ENCODE peak calls at places on chromosome 20, in seven cellular contexts. One of them, this sample, is unnamed.

GRCh38 chr20:47701612-47702011 is 83.7 kb downstream of the SULF2 start:
- DNase-seq in HCT116: no peak
- DNase-seq in HepG2: no peak
- DNase-seq in K562: no peak
- DNase-seq in Panc1: no peak
- DNase-seq in SK-N-SH: no peak
- DNase-seq in H1: no peak
- DNase-seq in this sample: no peak

GRCh38 chr20:63058696-63059335 is 52.1 kb upstream of the BHLHE23 start:
- DNase-seq in SK-N-SH: no peak
- DNase-seq in Panc1: no peak
- DNase-seq in K562: peak; percentile 24
- DNase-seq in HCT116: no peak
- DNase-seq in HepG2: no peak
- DNase-seq in H1: peak; percentile 45
- DNase-seq in this sample: no peak

GRCh38 chr20:51164732-51165530 is 142.0 kb upstream of the KCNG1 start:
- DNase-seq in HCT116: no peak
- DNase-seq in H1: peak; percentile 32
- DNase-seq in HepG2: no peak
- DNase-seq in SK-N-SH: no peak
- DNase-seq in Panc1: no peak
- DNase-seq in K562: no peak
- DNase-seq in this sample: no peak

GRCh38 chr20:2872304-2873009 is 824 bp upstream of the PTPRA start:
- DNase-seq in HCT116: no peak
- DNase-seq in K562: peak; percentile 89
- DNase-seq in SK-N-SH: peak; percentile 79
- DNase-seq in HepG2: peak; percentile 63
- DNase-seq in H1: peak; percentile 86
- DNase-seq in Panc1: no peak
- DNase-seq in this sample: peak; percentile 20

GRCh38 chr20:60056345-60057122 is 98.3 kb downstream of the CDH26 start:
- DNase-seq in H1: no peak
- DNase-seq in K562: no peak
- DNase-seq in HepG2: no peak
- DNase-seq in HCT116: no peak
- DNase-seq in Panc1: no peak
- DNase-seq in SK-N-SH: no peak
- DNase-seq in this sample: no peak

GRCh38 chr20:33419140-33419974 is 18.0 kb upstream of the CDK5RAP1 start:
- DNase-seq in Panc1: no peak
- DNase-seq in HCT116: no peak
- DNase-seq in H1: no peak
- DNase-seq in HepG2: no peak
- DNase-seq in K562: peak; percentile 95
- DNase-seq in SK-N-SH: peak; percentile 39
- DNase-seq in this sample: no peak

GRCh38 chr20:20184711-20185110 is 132.4 kb downstream of the CFAP61 start:
- DNase-seq in HCT116: no peak
- DNase-seq in Panc1: no peak
- DNase-seq in H1: no peak
- DNase-seq in K562: no peak
- DNase-seq in SK-N-SH: no peak
- DNase-seq in HepG2: no peak
- DNase-seq in this sample: no peak

GRCh38 chr20:31962741-31963140 is 5.2 kb upstream of the XKR7 start:
- DNase-seq in Panc1: no peak
- DNase-seq in SK-N-SH: peak; percentile 48
- DNase-seq in K562: no peak
- DNase-seq in HepG2: no peak
- DNase-seq in H1: no peak
- DNase-seq in HCT116: no peak
- DNase-seq in this sample: no peak

GRCh38 chr20:37796121-37796520 is 102.3 kb downstream of the CTNNBL1 start:
- DNase-seq in K562: no peak
- DNase-seq in SK-N-SH: no peak
- DNase-seq in HCT116: no peak
- DNase-seq in HepG2: no peak
- DNase-seq in H1: no peak
- DNase-seq in Panc1: no peak
- DNase-seq in this sample: no peak

GRCh38 chr20:2663887-2664719 is at the start of gene IDH3B:
- DNase-seq in HCT116: peak; percentile 71
- DNase-seq in K562: peak; percentile 90
- DNase-seq in H1: peak; percentile 94
- DNase-seq in SK-N-SH: peak; percentile 90
- DNase-seq in HepG2: peak; percentile 96
- DNase-seq in Panc1: no peak
- DNase-seq in this sample: no peak

GRCh38 chr20:52217689-52218395 is 26.3 kb upstream of the ZFP64 start:
- DNase-seq in K562: no peak
- DNase-seq in SK-N-SH: no peak
- DNase-seq in HCT116: no peak
- DNase-seq in HepG2: no peak
- DNase-seq in Panc1: no peak
- DNase-seq in H1: no peak
- DNase-seq in this sample: no peak

GRCh38 chr20:16111132-16111852 is 462.0 kb downstream of the KIF16B start:
- DNase-seq in HepG2: no peak
- DNase-seq in Panc1: no peak
- DNase-seq in K562: no peak
- DNase-seq in HCT116: no peak
- DNase-seq in H1: no peak
- DNase-seq in SK-N-SH: no peak
- DNase-seq in this sample: no peak

GRCh38 chr20:55103188-55103587 is 627.8 kb downstream of the DOK5 start:
- DNase-seq in H1: no peak
- DNase-seq in HCT116: no peak
- DNase-seq in HepG2: no peak
- DNase-seq in Panc1: no peak
- DNase-seq in SK-N-SH: no peak
- DNase-seq in K562: peak; percentile 88
- DNase-seq in this sample: no peak

GRCh38 chr20:1820137-1821074 is 74.8 kb upstream of the SIRPA start:
- DNase-seq in HepG2: no peak
- DNase-seq in SK-N-SH: no peak
- DNase-seq in HCT116: no peak
- DNase-seq in K562: no peak
- DNase-seq in Panc1: no peak
- DNase-seq in H1: no peak
- DNase-seq in this sample: no peak

GRCh38 chr20:3889489-3890409 is 562 bp downstream of the PANK2 start:
- DNase-seq in Panc1: no peak
- DNase-seq in K562: peak; percentile 69
- DNase-seq in SK-N-SH: peak; percentile 81
- DNase-seq in HCT116: no peak
- DNase-seq in H1: peak; percentile 53
- DNase-seq in HepG2: peak; percentile 33
- DNase-seq in this sample: no peak

GRCh38 chr20:48456361-48457184 is 371.2 kb downstream of the PREX1 start:
- DNase-seq in HCT116: no peak
- DNase-seq in Panc1: no peak
- DNase-seq in SK-N-SH: no peak
- DNase-seq in H1: no peak
- DNase-seq in HepG2: no peak
- DNase-seq in K562: no peak
- DNase-seq in this sample: peak; percentile 37

GRCh38 chr20:42277203-42277602 is 659.0 kb upstream of the CHD6 start:
- DNase-seq in HCT116: no peak
- DNase-seq in H1: no peak
- DNase-seq in Panc1: no peak
- DNase-seq in HepG2: no peak
- DNase-seq in K562: no peak
- DNase-seq in SK-N-SH: peak; percentile 31
- DNase-seq in this sample: no peak

GRCh38 chr20:24543741-24544140 is 74.3 kb downstream of the SYNDIG1 start:
- DNase-seq in H1: no peak
- DNase-seq in HCT116: no peak
- DNase-seq in SK-N-SH: no peak
- DNase-seq in K562: no peak
- DNase-seq in Panc1: no peak
- DNase-seq in HepG2: no peak
- DNase-seq in this sample: no peak
- TF ChIP-seq SIN3A in H1: no peak
- TF ChIP-seq SIN3A in HCT116: no peak
- TF ChIP-seq SIN3A in SK-N-SH: no peak
- TF ChIP-seq SIN3A in K562: no peak
- TF ChIP-seq SIN3A in Panc1: no peak
- TF ChIP-seq SIN3A in HepG2: no peak
- TF ChIP-seq SIN3A in this sample: no peak

GRCh38 chr20:654427-654770 is 1.4 kb upstream of the SRXN1 start:
- DNase-seq in SK-N-SH: no peak
- DNase-seq in HCT116: no peak
- DNase-seq in Panc1: no peak
- DNase-seq in HepG2: no peak
- DNase-seq in K562: no peak
- DNase-seq in H1: no peak
- DNase-seq in this sample: no peak
- TF ChIP-seq SIN3A in SK-N-SH: no peak
- TF ChIP-seq SIN3A in HCT116: no peak
- TF ChIP-seq SIN3A in Panc1: no peak
- TF ChIP-seq SIN3A in HepG2: no peak
- TF ChIP-seq SIN3A in K562: no peak
- TF ChIP-seq SIN3A in H1: no peak
- TF ChIP-seq SIN3A in this sample: no peak

GRCh38 chr20:17995967-17996819 is 27.4 kb downstream of the MGME1 start:
- DNase-seq in Panc1: no peak
- DNase-seq in K562: peak; percentile 55
- DNase-seq in H1: no peak
- DNase-seq in HepG2: peak; percentile 70
- DNase-seq in HCT116: peak; percentile 26
- DNase-seq in SK-N-SH: peak; percentile 75
- DNase-seq in this sample: no peak

GRCh38 chr20:17992847-17993508 is 24.2 kb downstream of the MGME1 start:
- DNase-seq in K562: no peak
- DNase-seq in HepG2: no peak
- DNase-seq in Panc1: no peak
- DNase-seq in HCT116: no peak
- DNase-seq in SK-N-SH: no peak
- DNase-seq in H1: no peak
- DNase-seq in this sample: no peak

GRCh38 chr20:17993546-17993945 is 24.7 kb downstream of the MGME1 start:
- DNase-seq in K562: no peak
- DNase-seq in Panc1: no peak
- DNase-seq in HepG2: no peak
- DNase-seq in SK-N-SH: no peak
- DNase-seq in H1: no peak
- DNase-seq in HCT116: no peak
- DNase-seq in this sample: no peak

GRCh38 chr20:17990278-17990972 is 21.6 kb downstream of the MGME1 start:
- DNase-seq in Panc1: no peak
- DNase-seq in HCT116: no peak
- DNase-seq in K562: no peak
- DNase-seq in H1: no peak
- DNase-seq in SK-N-SH: no peak
- DNase-seq in HepG2: no peak
- DNase-seq in this sample: no peak

GRCh38 chr20:17992224-17992637 is 23.4 kb downstream of the MGME1 start:
- DNase-seq in HepG2: no peak
- DNase-seq in Panc1: no peak
- DNase-seq in H1: no peak
- DNase-seq in SK-N-SH: no peak
- DNase-seq in HCT116: no peak
- DNase-seq in K562: no peak
- DNase-seq in this sample: peak; percentile 44
- TF ChIP-seq SIN3A in HepG2: no peak
- TF ChIP-seq SIN3A in Panc1: no peak
- TF ChIP-seq SIN3A in H1: no peak
- TF ChIP-seq SIN3A in SK-N-SH: no peak
- TF ChIP-seq SIN3A in HCT116: no peak
- TF ChIP-seq SIN3A in K562: no peak
- TF ChIP-seq SIN3A in this sample: no peak

GRCh38 chr20:58593880-58594473 is 57.1 kb upstream of the STX16 start:
- DNase-seq in HCT116: no peak
- DNase-seq in Panc1: no peak
- DNase-seq in H1: no peak
- DNase-seq in HepG2: no peak
- DNase-seq in K562: no peak
- DNase-seq in SK-N-SH: no peak
- DNase-seq in this sample: no peak
- TF ChIP-seq SIN3A in HCT116: no peak
- TF ChIP-seq SIN3A in Panc1: no peak
- TF ChIP-seq SIN3A in H1: no peak
- TF ChIP-seq SIN3A in HepG2: no peak
- TF ChIP-seq SIN3A in K562: no peak
- TF ChIP-seq SIN3A in SK-N-SH: no peak
- TF ChIP-seq SIN3A in this sample: no peak

GRCh38 chr20:57264908-57265648 is 1.4 kb downstream of the BMP7 start:
- DNase-seq in SK-N-SH: peak; percentile 63
- DNase-seq in HCT116: no peak
- DNase-seq in HepG2: no peak
- DNase-seq in K562: no peak
- DNase-seq in Panc1: no peak
- DNase-seq in H1: peak; percentile 82
- DNase-seq in this sample: no peak
- TF ChIP-seq SIN3A in SK-N-SH: no peak
- TF ChIP-seq SIN3A in HCT116: no peak
- TF ChIP-seq SIN3A in HepG2: no peak
- TF ChIP-seq SIN3A in K562: no peak
- TF ChIP-seq SIN3A in Panc1: no peak
- TF ChIP-seq SIN3A in H1: no peak
- TF ChIP-seq SIN3A in this sample: no peak

DNA sequence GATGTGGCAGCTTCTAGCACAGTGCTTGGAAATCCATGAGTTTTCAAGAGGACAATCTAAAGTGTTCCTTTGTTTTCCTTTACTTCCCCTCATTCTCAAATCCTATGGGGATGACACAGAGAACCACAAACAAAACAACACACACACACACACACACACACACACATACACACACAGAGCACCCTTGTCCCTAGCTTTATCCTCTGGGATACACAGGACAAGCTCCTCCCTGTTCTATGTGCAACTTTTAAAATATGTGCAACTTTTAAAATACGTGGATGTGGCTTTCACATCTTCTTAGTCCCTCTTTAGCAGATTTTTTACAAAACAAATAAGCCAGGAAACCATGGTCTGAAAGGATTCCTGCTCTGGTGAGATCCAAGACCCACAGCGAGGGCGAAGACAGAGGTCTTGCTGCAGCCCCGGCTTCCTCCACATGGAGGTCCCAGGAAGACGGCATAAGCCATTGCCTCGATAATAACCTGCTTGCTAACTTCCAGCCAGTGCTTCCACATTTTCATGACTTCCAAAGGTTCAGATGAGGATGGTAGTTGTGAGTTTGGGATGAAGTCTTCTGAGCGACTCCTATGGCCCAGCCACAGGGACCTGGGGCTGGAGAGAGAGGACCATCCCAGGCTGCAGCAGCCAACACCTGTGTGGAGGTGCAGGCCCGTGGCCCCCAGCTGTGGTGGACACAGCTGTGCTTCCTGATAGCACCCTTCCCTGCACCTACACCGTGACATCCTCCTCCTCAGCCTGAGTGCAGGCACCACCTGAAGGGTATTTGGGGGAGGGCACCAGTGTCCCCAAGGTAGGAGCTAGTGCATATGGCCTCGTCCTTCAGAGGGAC is 62.8 kb upstream of the CD93 start:
- DNase-seq in HepG2: no peak
- DNase-seq in H1: peak; percentile 16
- DNase-seq in HCT116: no peak
- DNase-seq in SK-N-SH: no peak
- DNase-seq in Panc1: no peak
- DNase-seq in K562: peak; percentile 57
- DNase-seq in this sample: no peak
- TF ChIP-seq SIN3A in HepG2: no peak
- TF ChIP-seq SIN3A in H1: no peak
- TF ChIP-seq SIN3A in HCT116: no peak
- TF ChIP-seq SIN3A in SK-N-SH: no peak
- TF ChIP-seq SIN3A in Panc1: no peak
- TF ChIP-seq SIN3A in K562: no peak
- TF ChIP-seq SIN3A in this sample: no peak